ENCODE peak calls at places on chromosomes 12 and 14, in four cellular contexts. C is HepG2, X is SK-N-SH, F is HCT116. Y is an unnamed sample.

GRCh38 chr14:106631886-106632285 is 1105.5 kb downstream of the TMEM121 start:
- DNase-seq in C (no peak), X (no peak), F (no peak), Y (no peak)

GRCh38 chr12:104677441-104678089 is 220.8 kb downstream of the CHST11 start:
- DNase-seq in C (no peak), X (no peak), F (peak), Y (no peak)

GRCh38 chr12:96872946-96873345 is 34.1 kb upstream of the NEDD1 start:
- DNase-seq in C (no peak), X (no peak), F (no peak), Y (no peak)

GRCh38 chr12:123075092-123075491 is 75.8 kb downstream of the PITPNM2 start:
- DNase-seq in C (no peak), X (no peak), F (no peak), Y (no peak)

GRCh38 chr12:89861086-89861485 is 152.4 kb upstream of the ATP2B1 start:
- DNase-seq in C (no peak), X (no peak), F (no peak), Y (no peak)

GRCh38 chr12:9619411-9620179 is 11.9 kb upstream of the KLRB1 start:
- DNase-seq in C (no peak), X (no peak), F (no peak), Y (no peak)

GRCh38 chr14:43896044-43896443 is 611.0 kb downstream of the FSCB start:
- DNase-seq in C (peak), X (no peak), F (no peak), Y (no peak)

GRCh38 chr12:27474344-27474743 is 27.8 kb downstream of the SMCO2 start:
- DNase-seq in C (no peak), X (no peak), F (no peak), Y (no peak)

GRCh38 chr12:109719123-109720022 is 5.7 kb downstream of the FAM222A start:
- DNase-seq in C (peak), X (peak), F (no peak), Y (peak)

GRCh38 chr14:105150026-105150367 is 18.6 kb downstream of the JAG2 start:
- DNase-seq in C (no peak), X (no peak), F (no peak), Y (no peak)

GRCh38 chr12:118219772-118220171 is 83.8 kb downstream of the PEBP1 start:
- DNase-seq in C (no peak), X (no peak), F (no peak), Y (no peak)

GRCh38 chr12:111754671-111755070 is 12.1 kb upstream of the ALDH2 start:
- DNase-seq in C (no peak), X (no peak), F (no peak), Y (no peak)

GRCh38 chr12:55830601-55831406 is 1.4 kb upstream of the DNAJC14 start:
- DNase-seq in C (peak), X (peak), F (no peak), Y (peak)

GRCh38 chr12:112381421-112381897 is 772 bp downstream of the HECTD4 start:
- DNase-seq in C (no peak), X (no peak), F (no peak), Y (no peak)

GRCh38 chr14:69539631-69540410 is 34.9 kb downstream of the CCDC177 start:
- DNase-seq in C (no peak), X (no peak), F (no peak), Y (no peak)

GRCh38 chr14:99235578-99235977 is 36.4 kb downstream of the BCL11B start:
- DNase-seq in C (no peak), X (no peak), F (no peak), Y (no peak)

GRCh38 chr12:23333938-23334337 is 615.5 kb downstream of the SOX5 start:
- DNase-seq in C (no peak), X (no peak), F (no peak), Y (no peak)

GRCh38 chr12:51890135-51890464 is 2.2 kb downstream of the ANKRD33 start:
- DNase-seq in C (no peak), X (peak), F (no peak), Y (no peak)

GRCh38 chr12:51890511-51891171 is 2.7 kb downstream of the ANKRD33 start:
- DNase-seq in C (no peak), X (peak), F (no peak), Y (no peak)

GRCh38 chr12:51889216-51890134 is 1.6 kb downstream of the ANKRD33 start:
- DNase-seq in C (no peak), X (peak), F (no peak), Y (peak)

GRCh38 chr12:51893786-51894185 is 5.9 kb downstream of the ANKRD33 start:
- DNase-seq in C (no peak), X (no peak), F (no peak), Y (no peak)

GRCh38 chr12:51891843-51892242 is 3.9 kb downstream of the ANKRD33 start:
- DNase-seq in C (no peak), X (no peak), F (no peak), Y (no peak)
- TF ChIP-seq ELF1 in C (no peak), X (no peak), F (no peak), Y (no peak)

DNA sequence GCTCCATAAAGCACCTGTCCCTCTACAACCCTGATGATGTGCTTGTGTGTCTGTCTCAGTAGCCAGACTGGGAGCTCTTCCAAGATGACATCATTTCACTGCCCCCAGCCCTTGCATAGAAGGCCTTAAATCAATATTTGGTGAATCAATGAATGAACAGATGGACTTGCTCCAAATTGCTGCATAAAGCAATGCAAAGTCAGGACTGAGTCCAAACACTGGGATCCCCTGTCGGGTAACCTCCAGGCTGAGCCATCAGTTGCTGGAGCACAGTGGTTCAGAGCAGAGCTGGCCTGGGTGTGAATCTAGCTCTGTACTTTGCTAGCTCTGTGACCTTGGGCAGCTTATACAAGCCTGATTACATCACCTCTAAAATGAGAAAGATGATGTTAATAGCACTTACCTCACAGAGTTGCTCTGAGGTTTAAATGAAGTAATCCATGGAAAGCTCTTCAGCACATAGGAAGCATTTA is 120.3 kb upstream of the VASH1 start:
- DNase-seq in C (no peak), X (no peak), F (no peak), Y (no peak)
- TF ChIP-seq JUND in C (no peak), X (no peak), F (no peak), Y (no peak)

GRCh38 chr12:7072024-7072423 is 11.5 kb downstream of the C1S start:
- DNase-seq in C (peak), X (no peak), F (no peak), Y (no peak)
- TF ChIP-seq ELF1 in C (no peak), X (no peak), F (no peak), Y (no peak)

DNA sequence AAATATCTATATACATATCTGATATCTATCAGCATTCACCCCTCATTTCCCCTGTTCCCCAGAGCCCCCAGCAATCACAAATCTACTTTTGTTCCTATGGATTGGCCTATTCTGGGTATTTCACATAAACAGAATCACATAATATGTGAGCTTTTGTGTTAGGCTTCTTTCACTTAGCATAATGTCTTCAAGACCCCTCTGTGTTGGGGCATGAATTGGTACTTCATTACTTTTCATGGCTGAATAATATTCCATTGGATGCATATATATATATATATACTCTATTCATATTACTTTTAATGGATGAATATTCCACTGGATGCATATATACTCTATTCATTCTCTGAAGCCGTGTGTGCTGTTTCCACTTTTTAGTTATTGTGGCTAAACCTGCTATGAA is 28.7 kb downstream of the CAMKK2 start:
- DNase-seq in C (no peak), X (no peak), F (no peak), Y (no peak)
- TF ChIP-seq JUND in C (no peak), X (no peak), F (no peak), Y (no peak)

DNA sequence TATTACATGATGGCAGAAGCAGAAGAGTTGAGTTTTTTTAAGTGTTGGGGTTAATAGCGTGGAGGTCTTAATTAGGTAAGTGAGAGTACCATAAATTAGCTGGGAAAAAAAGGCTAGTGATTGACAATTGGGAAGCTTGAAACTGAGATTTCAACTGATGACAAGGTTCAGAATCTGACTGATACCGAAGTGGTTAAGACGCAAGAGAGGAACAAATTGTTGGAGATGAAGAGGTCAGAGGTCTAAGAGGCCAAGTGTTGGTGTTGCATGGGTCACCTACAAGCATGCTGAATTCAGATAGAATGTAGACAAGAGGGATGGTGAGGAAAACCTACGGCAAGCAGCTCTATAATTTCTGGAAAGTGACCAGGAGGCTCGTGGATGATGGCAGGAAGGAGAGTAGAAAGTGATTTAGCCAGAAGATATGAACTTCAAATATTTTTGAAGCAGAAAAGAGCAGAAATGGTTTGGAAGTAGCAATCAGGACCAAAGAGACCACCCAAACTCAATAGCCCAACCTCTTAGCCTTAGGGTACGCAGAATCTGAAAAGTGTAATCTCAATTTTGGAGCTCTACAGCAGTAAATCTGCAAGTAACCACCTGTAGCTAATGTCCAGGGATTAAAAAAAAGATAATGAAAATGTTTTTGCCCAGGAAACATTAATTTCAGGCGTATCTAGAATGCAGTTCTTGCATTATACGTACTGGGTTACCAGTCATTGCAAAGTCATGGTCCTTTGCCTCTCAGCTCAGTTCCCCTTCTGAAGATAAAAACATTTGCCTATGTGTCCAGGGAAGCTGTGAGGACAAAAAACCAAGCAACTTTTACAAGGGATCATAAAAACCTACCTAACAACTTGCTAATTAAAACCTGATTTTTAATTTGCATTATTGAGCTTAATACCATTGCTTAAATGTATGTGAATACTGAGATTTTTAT is 1.7 kb upstream of the TMPO start:
- DNase-seq in C (no peak), X (no peak), F (no peak), Y (no peak)
- TF ChIP-seq ELF1 in C (no peak), X (no peak), F (no peak), Y (no peak)

DNA sequence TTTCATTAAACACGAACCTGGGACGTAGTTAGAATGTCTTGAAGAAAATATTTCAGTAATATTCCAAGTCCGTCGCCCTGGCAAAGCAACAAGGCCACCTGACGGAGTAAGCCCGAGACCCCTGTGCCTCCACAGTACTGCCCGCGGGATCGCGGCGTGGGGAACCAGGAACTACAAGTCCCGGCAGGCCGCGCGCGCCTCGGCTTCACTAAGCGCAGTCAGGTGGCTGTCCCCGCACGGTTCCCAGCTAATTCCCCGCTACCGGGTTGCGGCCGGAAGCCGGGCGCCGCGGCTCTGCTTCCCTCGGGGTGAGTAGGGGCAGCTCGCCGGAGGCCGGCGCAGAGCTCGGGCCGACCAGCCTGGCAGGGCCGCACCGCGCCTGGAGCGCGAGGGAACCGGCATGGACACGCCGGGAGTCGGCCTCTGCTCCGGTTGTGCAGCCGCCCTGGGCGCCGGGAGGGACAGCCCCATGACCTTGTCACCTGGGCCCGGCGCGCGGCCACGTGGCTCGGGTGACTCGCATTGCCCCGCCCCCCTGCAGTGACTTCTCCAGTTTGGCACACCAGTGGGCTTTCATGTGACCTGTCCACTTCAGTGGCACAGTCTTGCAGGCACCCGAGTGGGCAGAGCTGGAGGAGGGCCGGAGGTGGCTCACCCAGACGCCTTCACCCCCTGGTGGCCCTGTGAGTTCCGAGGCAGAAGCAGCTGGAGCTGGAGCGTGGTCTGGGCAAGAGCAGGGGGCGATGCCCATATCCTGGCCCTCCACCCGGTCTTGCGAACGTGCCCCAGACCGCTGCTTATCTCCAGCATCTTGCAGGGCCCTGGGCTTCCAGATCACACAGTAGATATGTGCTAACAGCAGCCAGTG is at the start of gene ADCK1:
- DNase-seq in C (peak), X (peak), F (peak), Y (peak)
- TF ChIP-seq JUND in C (no peak), X (no peak), F (no peak), Y (peak)

Y was measured in K562.